ENCODE peak calls at places on chromosomes 1 and 21, in four cellular contexts. One of them, this sample, is unnamed.
A peak's percentile ranks its signal among the peaks of the same experiment; 100 is the strongest.

GRCh38 chr1:6009120-6010040 is 17.2 kb upstream of the NPHP4 start:
- DNase-seq in K562: no peak
- DNase-seq in H1: no peak
- DNase-seq in GM12878: no peak
- DNase-seq in this sample: peak; percentile 48

GRCh38 chr21:35512321-35512720 is 463.2 kb upstream of the RUNX1 start:
- DNase-seq in H1: no peak
- DNase-seq in K562: no peak
- DNase-seq in GM12878: no peak
- DNase-seq in this sample: no peak

GRCh38 chr1:35708179-35708891 is 10.3 kb downstream of the C1orf216 start:
- DNase-seq in H1: peak; percentile 67
- DNase-seq in K562: no peak
- DNase-seq in GM12878: no peak
- DNase-seq in this sample: no peak

GRCh38 chr1:66564250-66564649 is 30.3 kb downstream of the SGIP1 start:
- DNase-seq in H1: no peak
- DNase-seq in GM12878: no peak
- DNase-seq in K562: no peak
- DNase-seq in this sample: peak; percentile 46

GRCh38 chr1:5971471-5972197 is 20.6 kb downstream of the NPHP4 start:
- DNase-seq in H1: no peak
- DNase-seq in GM12878: no peak
- DNase-seq in K562: no peak
- DNase-seq in this sample: no peak

GRCh38 chr21:41580758-41581554 is 73.0 kb upstream of the TMPRSS2 start:
- DNase-seq in H1: peak; percentile 30
- DNase-seq in GM12878: no peak
- DNase-seq in K562: no peak
- DNase-seq in this sample: no peak

GRCh38 chr1:228367798-228368791 is 38.5 kb downstream of the TRIM11 start:
- DNase-seq in GM12878: no peak
- DNase-seq in H1: no peak
- DNase-seq in K562: peak; percentile 96
- DNase-seq in this sample: peak; percentile 64

GRCh38 chr1:9589719-9590157 is 1.0 kb downstream of the TMEM201 start:
- DNase-seq in K562: no peak
- DNase-seq in H1: no peak
- DNase-seq in GM12878: no peak
- DNase-seq in this sample: no peak

GRCh38 chr21:17915976-17916375 is 96.8 kb upstream of the C21orf91 start:
- DNase-seq in H1: no peak
- DNase-seq in GM12878: no peak
- DNase-seq in K562: no peak
- DNase-seq in this sample: no peak

GRCh38 chr1:170604065-170604464 is 59.9 kb upstream of the PRRX1 start:
- DNase-seq in GM12878: no peak
- DNase-seq in K562: no peak
- DNase-seq in H1: no peak
- DNase-seq in this sample: no peak

GRCh38 chr21:16942703-16943102 is 570.1 kb upstream of the CXADR start:
- DNase-seq in GM12878: no peak
- DNase-seq in K562: no peak
- DNase-seq in H1: peak; percentile 51
- DNase-seq in this sample: peak; percentile 35

GRCh38 chr1:201989354-201990128 is 7.1 kb downstream of the RNPEP start:
- DNase-seq in K562: no peak
- DNase-seq in GM12878: no peak
- DNase-seq in H1: no peak
- DNase-seq in this sample: no peak

GRCh38 chr1:20486457-20487235 is 636 bp upstream of the CAMK2N1 start:
- DNase-seq in H1: peak; percentile 88
- DNase-seq in K562: peak; percentile 93
- DNase-seq in GM12878: no peak
- DNase-seq in this sample: peak; percentile 84

GRCh38 chr1:30758785-30759380 is 1.3 kb upstream of the LAPTM5 start:
- DNase-seq in H1: no peak
- DNase-seq in K562: peak; percentile 70
- DNase-seq in GM12878: peak; percentile 85
- DNase-seq in this sample: no peak

GRCh38 chr1:84776639-84777038 is 86.4 kb upstream of the SSX2IP start:
- DNase-seq in H1: no peak
- DNase-seq in GM12878: no peak
- DNase-seq in K562: no peak
- DNase-seq in this sample: no peak

GRCh38 chr1:192477630-192478029 is 97.9 kb upstream of the RGS1 start:
- DNase-seq in K562: no peak
- DNase-seq in GM12878: peak; percentile 17
- DNase-seq in H1: no peak
- DNase-seq in this sample: peak; percentile 16

GRCh38 chr21:35323947-35324346 is 274.8 kb upstream of the RUNX1 start:
- DNase-seq in H1: no peak
- DNase-seq in K562: no peak
- DNase-seq in GM12878: no peak
- DNase-seq in this sample: no peak

GRCh38 chr1:114482585-114482984 is 28.4 kb downstream of the TRIM33 start:
- DNase-seq in H1: no peak
- DNase-seq in GM12878: no peak
- DNase-seq in K562: no peak
- DNase-seq in this sample: no peak

GRCh38 chr1:55774446-55774845 is 559.3 kb upstream of the USP24 start:
- DNase-seq in GM12878: no peak
- DNase-seq in K562: no peak
- DNase-seq in H1: no peak
- DNase-seq in this sample: no peak

GRCh38 chr1:55773189-55773940 is 558.2 kb upstream of the USP24 start:
- DNase-seq in GM12878: no peak
- DNase-seq in H1: no peak
- DNase-seq in K562: no peak
- DNase-seq in this sample: no peak

GRCh38 chr1:55781003-55781402 is 565.8 kb upstream of the USP24 start:
- DNase-seq in GM12878: no peak
- DNase-seq in H1: no peak
- DNase-seq in K562: no peak
- DNase-seq in this sample: no peak

DNA sequence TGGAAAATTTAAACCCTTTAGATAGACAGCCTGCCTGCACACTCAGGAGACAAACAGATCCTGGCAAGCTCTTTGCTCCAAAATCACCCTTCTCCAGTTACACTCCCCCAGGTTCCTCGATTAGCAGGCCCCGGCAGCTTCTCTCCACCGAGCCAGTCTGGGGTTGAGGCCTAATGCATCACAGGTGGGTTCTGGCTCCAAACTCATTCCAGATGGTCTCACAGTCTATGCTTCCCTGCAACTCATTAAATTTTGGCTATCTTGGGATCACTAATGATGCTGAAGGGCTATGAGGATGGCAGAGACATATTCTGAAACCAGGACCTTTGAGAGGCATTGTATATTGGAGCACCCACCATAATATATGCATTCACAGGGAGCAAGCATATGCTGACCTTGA is 559.8 kb upstream of the USP24 start:
- DNase-seq in GM12878: no peak
- DNase-seq in H1: no peak
- DNase-seq in K562: no peak
- DNase-seq in this sample: no peak
- TF ChIP-seq HDAC6 in GM12878: no peak
- TF ChIP-seq HDAC6 in H1: no peak
- TF ChIP-seq HDAC6 in K562: no peak
- TF ChIP-seq HDAC6 in this sample: no peak

GRCh38 chr1:151512801-151513625 is 1.8 kb downstream of the CGN start:
- DNase-seq in K562: no peak
- DNase-seq in GM12878: no peak
- DNase-seq in H1: peak; percentile 78
- DNase-seq in this sample: no peak

GRCh38 chr1:151515265-151515664 is 4.1 kb downstream of the CGN start:
- DNase-seq in H1: no peak
- DNase-seq in K562: no peak
- DNase-seq in GM12878: no peak
- DNase-seq in this sample: no peak

GRCh38 chr1:151512326-151512725 is 1.1 kb downstream of the CGN start:
- DNase-seq in K562: no peak
- DNase-seq in H1: no peak
- DNase-seq in GM12878: no peak
- DNase-seq in this sample: no peak

GRCh38 chr1:151514366-151514765 is 3.2 kb downstream of the CGN start:
- DNase-seq in K562: no peak
- DNase-seq in H1: no peak
- DNase-seq in GM12878: no peak
- DNase-seq in this sample: no peak

DNA sequence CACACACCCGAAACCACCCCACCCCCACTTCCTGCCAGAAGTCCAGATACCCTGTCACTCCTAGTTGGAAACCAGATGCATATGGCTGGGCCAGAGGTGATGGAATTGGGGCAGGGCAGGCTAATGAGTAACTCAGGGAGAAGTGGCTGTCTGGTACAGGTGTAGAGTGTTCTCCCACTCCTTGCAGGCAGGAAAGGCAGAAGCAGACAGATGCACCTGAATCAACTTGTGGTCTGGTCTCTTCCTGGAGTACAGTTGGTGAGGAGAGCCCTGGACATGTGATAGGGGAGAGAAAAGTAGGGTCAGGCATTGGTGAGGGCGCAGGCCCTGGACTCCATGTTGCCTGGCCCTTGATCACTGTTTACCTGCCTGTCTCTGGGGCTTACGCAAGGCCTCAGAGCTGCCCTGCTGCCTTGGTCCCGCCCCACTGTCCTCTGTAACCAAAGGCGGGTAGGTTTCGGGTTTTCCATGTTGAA is 2.5 kb downstream of the CGN start:
- DNase-seq in GM12878: no peak
- DNase-seq in K562: no peak
- DNase-seq in H1: peak; percentile 59
- DNase-seq in this sample: peak; percentile 76
- TF ChIP-seq HDAC6 in GM12878: no peak
- TF ChIP-seq HDAC6 in K562: no peak
- TF ChIP-seq HDAC6 in H1: no peak
- TF ChIP-seq HDAC6 in this sample: no peak

GRCh38 chr1:222165625-222166024 is 382.3 kb downstream of the HHIPL2 start:
- DNase-seq in K562: no peak
- DNase-seq in GM12878: no peak
- DNase-seq in H1: no peak
- DNase-seq in this sample: no peak

GRCh38 chr1:222168621-222169020 is 379.3 kb downstream of the HHIPL2 start:
- DNase-seq in K562: no peak
- DNase-seq in GM12878: no peak
- DNase-seq in H1: no peak
- DNase-seq in this sample: no peak

GRCh38 chr1:222167111-222167510 is 380.8 kb downstream of the HHIPL2 start:
- DNase-seq in GM12878: peak; percentile 32
- DNase-seq in H1: peak; percentile 74
- DNase-seq in K562: peak; percentile 61
- DNase-seq in this sample: no peak

GRCh38 chr1:222171005-222171404 is 376.9 kb downstream of the HHIPL2 start:
- DNase-seq in K562: no peak
- DNase-seq in H1: peak; percentile 42
- DNase-seq in GM12878: peak; percentile 23
- DNase-seq in this sample: peak; percentile 5

DNA sequence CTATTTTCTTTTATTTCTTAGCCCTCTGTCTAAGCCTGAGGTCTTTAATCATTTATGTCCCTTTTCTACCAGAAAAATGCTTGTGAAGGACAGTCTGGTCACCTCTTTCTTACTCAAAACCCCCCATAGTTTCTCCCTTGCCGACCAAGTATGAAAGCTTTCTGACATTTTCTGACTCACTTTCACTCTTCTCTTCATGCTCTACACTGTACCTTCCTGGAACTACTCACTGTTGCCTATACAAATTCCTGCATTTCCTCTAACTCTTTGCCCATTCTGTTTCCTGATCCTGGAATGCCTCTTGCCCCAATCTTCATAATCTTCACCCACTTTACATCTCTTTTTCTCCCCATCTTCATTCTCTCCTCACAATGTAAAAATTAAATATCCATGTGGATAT is 380.0 kb downstream of the HHIPL2 start:
- DNase-seq in GM12878: no peak
- DNase-seq in K562: no peak
- DNase-seq in H1: no peak
- DNase-seq in this sample: no peak
- TF ChIP-seq HDAC6 in GM12878: no peak
- TF ChIP-seq HDAC6 in K562: no peak
- TF ChIP-seq HDAC6 in H1: no peak
- TF ChIP-seq HDAC6 in this sample: no peak

GRCh38 chr1:19113362-19114092 is 96.5 kb downstream of the UBR4 start:
- DNase-seq in K562: peak; percentile 75
- DNase-seq in H1: no peak
- DNase-seq in GM12878: no peak
- DNase-seq in this sample: peak; percentile 46
- TF ChIP-seq HDAC6 in K562: no peak
- TF ChIP-seq HDAC6 in H1: no peak
- TF ChIP-seq HDAC6 in GM12878: no peak
- TF ChIP-seq HDAC6 in this sample: no peak

GRCh38 chr1:46394872-46395465 is 852 bp downstream of the FAAH start:
- DNase-seq in K562: no peak
- DNase-seq in GM12878: no peak
- DNase-seq in H1: no peak
- DNase-seq in this sample: no peak

GRCh38 chr1:46399307-46399706 is 5.2 kb downstream of the FAAH start:
- DNase-seq in K562: no peak
- DNase-seq in GM12878: no peak
- DNase-seq in H1: no peak
- DNase-seq in this sample: no peak

GRCh38 chr1:46396429-46397398 is 2.6 kb downstream of the FAAH start:
- DNase-seq in H1: no peak
- DNase-seq in GM12878: no peak
- DNase-seq in K562: no peak
- DNase-seq in this sample: no peak

GRCh38 chr1:46394108-46394871 is at the start of gene FAAH:
- DNase-seq in H1: peak; percentile 94
- DNase-seq in GM12878: no peak
- DNase-seq in K562: no peak
- DNase-seq in this sample: peak; percentile 58

GRCh38 chr1:46393510-46393909 is 607 bp upstream of the FAAH start:
- DNase-seq in H1: peak; percentile 60
- DNase-seq in GM12878: no peak
- DNase-seq in K562: no peak
- DNase-seq in this sample: no peak
- TF ChIP-seq HDAC6 in H1: no peak
- TF ChIP-seq HDAC6 in GM12878: no peak
- TF ChIP-seq HDAC6 in K562: no peak
- TF ChIP-seq HDAC6 in this sample: no peak

GRCh38 chr1:168506204-168506819 is 37.5 kb downstream of the XCL2 start:
- DNase-seq in K562: no peak
- DNase-seq in H1: no peak
- DNase-seq in GM12878: no peak
- DNase-seq in this sample: no peak
- TF ChIP-seq HDAC6 in K562: no peak
- TF ChIP-seq HDAC6 in H1: no peak
- TF ChIP-seq HDAC6 in GM12878: no peak
- TF ChIP-seq HDAC6 in this sample: no peak

DNA sequence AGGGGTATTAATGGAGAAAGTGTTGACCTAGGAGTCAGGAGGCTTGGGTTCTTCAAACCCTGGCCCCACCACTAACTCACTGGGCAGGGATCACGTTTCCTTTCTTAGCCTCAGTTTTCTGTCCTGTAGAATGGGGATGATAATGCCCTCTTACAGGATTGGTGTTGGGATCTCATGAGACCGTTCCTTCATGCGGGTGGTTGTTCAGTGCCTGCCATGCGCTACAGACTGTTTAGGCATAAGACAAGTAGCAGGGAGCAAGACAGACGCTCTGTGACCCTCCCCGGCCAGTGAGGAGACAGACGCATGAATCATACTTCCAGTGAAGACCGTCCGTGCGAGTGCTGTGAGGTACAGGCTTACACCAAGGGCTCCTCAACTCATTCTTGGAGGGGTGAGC is 81.7 kb downstream of the MAN1C1 start:
- DNase-seq in H1: no peak
- DNase-seq in K562: no peak
- DNase-seq in GM12878: no peak
- DNase-seq in this sample: no peak
- TF ChIP-seq HDAC6 in H1: no peak
- TF ChIP-seq HDAC6 in K562: no peak
- TF ChIP-seq HDAC6 in GM12878: no peak
- TF ChIP-seq HDAC6 in this sample: no peak

This sample was measured in HepG2.